ENCODE peak calls at places on chromosome 3, in six cellular contexts. One of them, this sample, is unnamed.

GRCh38 chr3:99971761-99972160 is 142.5 kb downstream of the FILIP1L start:
- DNase-seq in SK-N-SH: no peak
- DNase-seq in HCT116: no peak
- DNase-seq in K562: no peak
- DNase-seq in T47D: no peak
- DNase-seq in HepG2: no peak
- DNase-seq in this sample: no peak

GRCh38 chr3:47385796-47386195 is 5.0 kb downstream of the PTPN23 start:
- DNase-seq in SK-N-SH: no peak
- DNase-seq in HCT116: no peak
- DNase-seq in K562: no peak
- DNase-seq in T47D: no peak
- DNase-seq in HepG2: no peak
- DNase-seq in this sample: no peak

GRCh38 chr3:94395851-94396250 is 333.0 kb downstream of the NSUN3 start:
- DNase-seq in SK-N-SH: no peak
- DNase-seq in HCT116: no peak
- DNase-seq in K562: no peak
- DNase-seq in T47D: no peak
- DNase-seq in HepG2: no peak
- DNase-seq in this sample: no peak

GRCh38 chr3:170488802-170489201 is 70.1 kb downstream of the CLDN11 start:
- DNase-seq in SK-N-SH: no peak
- DNase-seq in HCT116: no peak
- DNase-seq in K562: no peak
- DNase-seq in T47D: no peak
- DNase-seq in HepG2: peak
- DNase-seq in this sample: no peak

GRCh38 chr3:88034463-88034862 is 24.3 kb downstream of the CGGBP1 start:
- DNase-seq in SK-N-SH: no peak
- DNase-seq in HCT116: no peak
- DNase-seq in K562: peak
- DNase-seq in T47D: no peak
- DNase-seq in HepG2: no peak
- DNase-seq in this sample: no peak

GRCh38 chr3:60708191-60708975 is 542.9 kb downstream of the FHIT start:
- DNase-seq in SK-N-SH: no peak
- DNase-seq in HCT116: no peak
- DNase-seq in K562: no peak
- DNase-seq in T47D: no peak
- DNase-seq in HepG2: no peak
- DNase-seq in this sample: no peak

GRCh38 chr3:130820976-130821375 is 72.9 kb upstream of the ATP2C1 start:
- DNase-seq in SK-N-SH: no peak
- DNase-seq in HCT116: peak
- DNase-seq in K562: no peak
- DNase-seq in T47D: no peak
- DNase-seq in HepG2: peak
- DNase-seq in this sample: no peak

GRCh38 chr3:15923640-15924405 is 126.0 kb upstream of the ANKRD28 start:
- DNase-seq in SK-N-SH: no peak
- DNase-seq in HCT116: no peak
- DNase-seq in K562: peak
- DNase-seq in T47D: no peak
- DNase-seq in HepG2: no peak
- DNase-seq in this sample: no peak

GRCh38 chr3:126319701-126320295 is 37.4 kb downstream of the KLF15 start:
- DNase-seq in SK-N-SH: peak
- DNase-seq in HCT116: no peak
- DNase-seq in K562: no peak
- DNase-seq in T47D: no peak
- DNase-seq in HepG2: no peak
- DNase-seq in this sample: no peak

GRCh38 chr3:30426319-30426993 is 179.9 kb upstream of the TGFBR2 start:
- DNase-seq in SK-N-SH: no peak
- DNase-seq in HCT116: no peak
- DNase-seq in K562: no peak
- DNase-seq in T47D: no peak
- DNase-seq in HepG2: no peak
- DNase-seq in this sample: no peak

GRCh38 chr3:38454179-38454883 is 641 bp downstream of the ACVR2B start:
- DNase-seq in SK-N-SH: peak
- DNase-seq in HCT116: no peak
- DNase-seq in K562: peak
- DNase-seq in T47D: peak
- DNase-seq in HepG2: no peak
- DNase-seq in this sample: no peak

GRCh38 chr3:82080792-82081191 is 319.3 kb upstream of the GBE1 start:
- DNase-seq in SK-N-SH: no peak
- DNase-seq in HCT116: no peak
- DNase-seq in K562: no peak
- DNase-seq in T47D: no peak
- DNase-seq in HepG2: no peak
- DNase-seq in this sample: no peak

GRCh38 chr3:169686278-169686677 is 22.8 kb upstream of the MECOM start:
- DNase-seq in SK-N-SH: no peak
- DNase-seq in HCT116: no peak
- DNase-seq in K562: no peak
- DNase-seq in T47D: no peak
- DNase-seq in HepG2: no peak
- DNase-seq in this sample: no peak

GRCh38 chr3:125120370-125121122 is 64.7 kb upstream of the HEG1 start:
- DNase-seq in SK-N-SH: no peak
- DNase-seq in HCT116: no peak
- DNase-seq in K562: no peak
- DNase-seq in T47D: no peak
- DNase-seq in HepG2: no peak
- DNase-seq in this sample: no peak

GRCh38 chr3:15794303-15794771 is 3.4 kb downstream of the ANKRD28 start:
- DNase-seq in SK-N-SH: no peak
- DNase-seq in HCT116: no peak
- DNase-seq in K562: peak
- DNase-seq in T47D: no peak
- DNase-seq in HepG2: no peak
- DNase-seq in this sample: no peak

GRCh38 chr3:129379582-129380358 is 48.7 kb downstream of the EFCAB12 start:
- DNase-seq in SK-N-SH: no peak
- DNase-seq in HCT116: no peak
- DNase-seq in K562: no peak
- DNase-seq in T47D: no peak
- DNase-seq in HepG2: no peak
- DNase-seq in this sample: no peak

GRCh38 chr3:46995901-46996562 is 16.6 kb downstream of the NBEAL2 start:
- DNase-seq in SK-N-SH: peak
- DNase-seq in HCT116: no peak
- DNase-seq in K562: no peak
- DNase-seq in T47D: no peak
- DNase-seq in HepG2: no peak
- DNase-seq in this sample: no peak

GRCh38 chr3:195081242-195081963 is 189.6 kb downstream of the XXYLT1 start:
- DNase-seq in SK-N-SH: no peak
- DNase-seq in HCT116: no peak
- DNase-seq in K562: no peak
- DNase-seq in T47D: peak
- DNase-seq in HepG2: no peak
- DNase-seq in this sample: no peak

GRCh38 chr3:162391301-162391700 is 894.7 kb downstream of the OTOL1 start:
- DNase-seq in SK-N-SH: no peak
- DNase-seq in HCT116: no peak
- DNase-seq in K562: no peak
- DNase-seq in T47D: no peak
- DNase-seq in HepG2: no peak
- DNase-seq in this sample: no peak

GRCh38 chr3:162354343-162354742 is 857.7 kb downstream of the OTOL1 start:
- DNase-seq in SK-N-SH: no peak
- DNase-seq in HCT116: no peak
- DNase-seq in K562: no peak
- DNase-seq in T47D: no peak
- DNase-seq in HepG2: no peak
- DNase-seq in this sample: no peak

GRCh38 chr3:36244728-36245127 is 135.6 kb upstream of the STAC start:
- DNase-seq in SK-N-SH: no peak
- DNase-seq in HCT116: no peak
- DNase-seq in K562: no peak
- DNase-seq in T47D: no peak
- DNase-seq in HepG2: no peak
- DNase-seq in this sample: no peak

GRCh38 chr3:165181556-165181955 is 14.6 kb downstream of the SLITRK3 start:
- DNase-seq in SK-N-SH: no peak
- DNase-seq in HCT116: no peak
- DNase-seq in K562: no peak
- DNase-seq in T47D: no peak
- DNase-seq in HepG2: no peak
- DNase-seq in this sample: no peak

GRCh38 chr3:58874795-58875194 is 175.0 kb downstream of the CFAP20DC start:
- DNase-seq in SK-N-SH: no peak
- DNase-seq in HCT116: peak
- DNase-seq in K562: no peak
- DNase-seq in T47D: no peak
- DNase-seq in HepG2: no peak
- DNase-seq in this sample: peak

GRCh38 chr3:22942988-22943387 is 260.1 kb upstream of the UBE2E2 start:
- DNase-seq in SK-N-SH: no peak
- DNase-seq in HCT116: no peak
- DNase-seq in K562: no peak
- DNase-seq in T47D: no peak
- DNase-seq in HepG2: no peak
- DNase-seq in this sample: no peak

DNA sequence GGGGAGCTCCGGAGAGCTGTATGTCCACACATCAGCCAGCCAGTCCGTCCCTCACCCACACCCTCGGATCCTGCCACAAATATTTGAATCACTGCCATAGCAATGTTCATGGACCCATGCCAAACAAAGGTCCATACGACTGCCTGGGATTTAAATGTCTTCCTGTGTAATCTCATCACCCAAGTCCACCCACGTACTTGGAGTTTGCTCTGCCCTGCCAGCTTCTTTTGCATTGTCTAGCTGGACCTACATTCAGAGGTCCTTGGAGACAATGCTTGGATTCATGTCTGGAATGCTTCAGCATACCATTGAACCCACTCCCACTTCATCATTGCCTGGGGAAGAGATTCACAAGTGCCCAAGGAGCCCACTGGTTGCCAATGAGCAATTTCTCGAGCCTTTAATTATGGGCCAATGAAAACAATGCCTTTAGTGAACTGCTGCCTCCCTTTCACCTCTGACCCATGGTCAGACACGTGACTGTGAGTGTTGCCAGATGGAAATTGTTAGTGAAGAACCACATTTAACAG is 90.4 kb upstream of the PHLDB2 start:
- DNase-seq in SK-N-SH: no peak
- DNase-seq in HCT116: peak
- DNase-seq in K562: no peak
- DNase-seq in T47D: no peak
- DNase-seq in HepG2: peak
- DNase-seq in this sample: no peak
- TF ChIP-seq JUND in SK-N-SH: peak
- TF ChIP-seq JUND in HCT116: no peak
- TF ChIP-seq JUND in K562: no peak
- TF ChIP-seq JUND in T47D: no peak
- TF ChIP-seq JUND in HepG2: no peak
- TF ChIP-seq JUND in this sample: no peak

DNA sequence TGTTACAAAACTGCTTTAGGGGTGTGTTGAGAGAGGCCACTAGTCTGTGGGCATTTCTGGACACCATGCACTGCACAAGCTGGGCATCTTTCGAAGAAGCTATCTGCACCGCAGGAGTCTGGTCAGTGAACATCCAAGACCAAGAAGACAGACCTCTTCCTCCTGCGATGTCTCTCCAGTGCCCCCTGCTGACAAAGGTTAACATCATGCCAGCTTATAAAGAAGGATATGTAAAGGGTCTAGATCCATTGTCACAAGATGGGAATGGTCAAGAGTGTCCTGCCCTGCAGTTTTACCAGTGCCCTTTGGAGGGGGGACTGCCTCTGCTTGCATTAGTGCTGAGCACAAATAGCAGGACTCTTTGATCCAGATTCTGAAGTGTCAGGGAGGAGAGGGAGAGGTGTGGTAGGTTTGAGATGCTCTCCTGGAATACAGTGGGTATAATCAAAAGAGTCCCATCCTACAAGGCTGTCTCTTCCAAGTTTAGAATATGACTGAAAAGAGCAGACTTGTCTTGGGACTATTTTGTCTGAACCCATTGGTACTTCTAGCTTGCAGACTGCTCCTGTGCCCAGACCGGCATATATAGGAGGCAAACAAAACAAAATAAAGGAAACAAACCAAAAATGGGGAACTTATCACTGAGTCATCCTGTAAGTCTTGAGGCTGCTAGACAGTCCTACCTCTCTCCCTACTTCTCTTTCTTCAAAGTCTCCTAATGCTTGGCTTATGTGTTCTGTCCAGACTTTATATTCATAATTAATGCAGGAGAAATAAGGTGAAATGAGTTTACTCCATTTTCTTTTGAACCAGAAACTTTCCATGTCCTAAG is 266.5 kb downstream of the ZNF385D start:
- DNase-seq in SK-N-SH: peak
- DNase-seq in HCT116: no peak
- DNase-seq in K562: peak
- DNase-seq in T47D: no peak
- DNase-seq in HepG2: peak
- DNase-seq in this sample: peak
- TF ChIP-seq JUND in SK-N-SH: no peak
- TF ChIP-seq JUND in HCT116: no peak
- TF ChIP-seq JUND in K562: no peak
- TF ChIP-seq JUND in T47D: no peak
- TF ChIP-seq JUND in HepG2: no peak
- TF ChIP-seq JUND in this sample: no peak

DNA sequence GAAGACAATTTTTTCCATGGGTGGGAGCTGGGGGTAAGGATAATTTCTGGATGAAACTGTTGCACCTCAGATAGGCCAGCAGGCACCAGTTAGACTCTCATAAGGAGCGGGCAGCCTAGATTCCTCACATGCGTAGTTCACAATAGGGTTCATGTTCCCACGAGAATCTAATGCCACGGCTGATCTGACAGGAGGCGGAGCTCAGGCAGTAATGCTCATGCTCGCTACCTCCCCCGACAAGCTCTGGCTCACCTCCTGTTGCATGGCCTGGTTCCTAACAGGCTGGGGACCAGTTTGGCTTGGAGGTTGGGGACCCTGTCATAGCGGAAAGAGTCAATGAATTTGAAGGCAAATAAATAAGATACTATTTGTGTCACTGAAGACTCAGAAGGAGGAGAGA is 105.5 kb downstream of the PLD1 start:
- DNase-seq in SK-N-SH: no peak
- DNase-seq in HCT116: no peak
- DNase-seq in K562: no peak
- DNase-seq in T47D: no peak
- DNase-seq in HepG2: no peak
- DNase-seq in this sample: no peak
- TF ChIP-seq JUND in SK-N-SH: no peak
- TF ChIP-seq JUND in HCT116: no peak
- TF ChIP-seq JUND in K562: no peak
- TF ChIP-seq JUND in T47D: no peak
- TF ChIP-seq JUND in HepG2: no peak
- TF ChIP-seq JUND in this sample: no peak

DNA sequence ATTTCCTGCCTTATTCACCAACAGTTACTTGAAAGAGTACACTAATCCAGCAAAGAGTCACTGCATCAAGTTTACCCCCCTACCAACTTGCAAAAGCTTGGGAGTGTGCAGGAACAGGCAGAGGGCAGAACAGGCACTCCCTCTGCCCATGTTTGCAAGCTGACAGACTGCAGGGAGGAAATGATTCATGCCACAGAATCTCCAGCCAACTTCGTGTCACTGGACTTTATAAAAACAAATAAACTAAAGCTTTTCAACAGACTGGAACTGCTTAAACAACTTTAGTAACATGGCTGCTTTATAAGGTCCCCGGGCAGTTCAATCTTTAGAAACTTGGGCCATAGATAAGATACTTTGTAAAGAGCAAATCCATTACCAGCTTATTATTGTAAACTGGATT is 129.5 kb downstream of the THRB start:
- DNase-seq in SK-N-SH: peak
- DNase-seq in HCT116: peak
- DNase-seq in K562: no peak
- DNase-seq in T47D: no peak
- DNase-seq in HepG2: peak
- DNase-seq in this sample: no peak
- TF ChIP-seq JUND in SK-N-SH: peak
- TF ChIP-seq JUND in HCT116: peak
- TF ChIP-seq JUND in K562: no peak
- TF ChIP-seq JUND in T47D: peak
- TF ChIP-seq JUND in HepG2: peak
- TF ChIP-seq JUND in this sample: no peak

This sample was measured in GM12878.